ENCODE peak calls at places on chromosomes 2 and 18, in five cellular contexts. One of them, this sample, is unnamed.

GRCh38 chr18:73563345-73563744 is 584.3 kb downstream of the FBXO15 start:
- DNase-seq in GM23338: no peak
- DNase-seq in K562: no peak
- DNase-seq in SK-N-SH: no peak
- DNase-seq in A549: no peak
- DNase-seq in this sample: no peak

GRCh38 chr2:96145028-96145939 is at the start of gene DUSP2:
- DNase-seq in GM23338: peak
- DNase-seq in K562: no peak
- DNase-seq in SK-N-SH: no peak
- DNase-seq in A549: peak
- DNase-seq in this sample: peak

GRCh38 chr2:110806053-110806452 is 73.7 kb downstream of the ACOXL start:
- DNase-seq in GM23338: no peak
- DNase-seq in K562: no peak
- DNase-seq in SK-N-SH: no peak
- DNase-seq in A549: no peak
- DNase-seq in this sample: no peak

GRCh38 chr2:24855703-24856102 is 62.5 kb downstream of the CENPO start:
- DNase-seq in GM23338: no peak
- DNase-seq in K562: no peak
- DNase-seq in SK-N-SH: no peak
- DNase-seq in A549: no peak
- DNase-seq in this sample: no peak

GRCh38 chr2:31067259-31067658 is 71.0 kb downstream of the GALNT14 start:
- DNase-seq in GM23338: no peak
- DNase-seq in K562: peak
- DNase-seq in SK-N-SH: no peak
- DNase-seq in A549: no peak
- DNase-seq in this sample: no peak

GRCh38 chr2:104804148-104804890 is 49.6 kb upstream of the POU3F3 start:
- DNase-seq in GM23338: peak
- DNase-seq in K562: no peak
- DNase-seq in SK-N-SH: peak
- DNase-seq in A549: no peak
- DNase-seq in this sample: no peak

GRCh38 chr2:42268528-42269151 is 92.4 kb downstream of the COX7A2L start:
- DNase-seq in GM23338: no peak
- DNase-seq in K562: no peak
- DNase-seq in SK-N-SH: no peak
- DNase-seq in A549: no peak
- DNase-seq in this sample: no peak

GRCh38 chr2:212539145-212539880 is 711 bp upstream of the ERBB4 start:
- DNase-seq in GM23338: peak
- DNase-seq in K562: peak
- DNase-seq in SK-N-SH: peak
- DNase-seq in A549: no peak
- DNase-seq in this sample: no peak

GRCh38 chr2:1956520-1957289 is 212.4 kb upstream of the PXDN start:
- DNase-seq in GM23338: no peak
- DNase-seq in K562: no peak
- DNase-seq in SK-N-SH: no peak
- DNase-seq in A549: no peak
- DNase-seq in this sample: no peak

GRCh38 chr2:226023383-226023782 is 623.9 kb downstream of the NYAP2 start:
- DNase-seq in GM23338: peak
- DNase-seq in K562: no peak
- DNase-seq in SK-N-SH: peak
- DNase-seq in A549: peak
- DNase-seq in this sample: no peak

GRCh38 chr18:70046207-70046606 is 98.5 kb upstream of the CD226 start:
- DNase-seq in GM23338: no peak
- DNase-seq in K562: no peak
- DNase-seq in SK-N-SH: no peak
- DNase-seq in A549: no peak
- DNase-seq in this sample: no peak

GRCh38 chr18:26470011-26470637 is 78.2 kb downstream of the KCTD1 start:
- DNase-seq in GM23338: no peak
- DNase-seq in K562: no peak
- DNase-seq in SK-N-SH: no peak
- DNase-seq in A549: no peak
- DNase-seq in this sample: no peak

GRCh38 chr18:55093295-55093694 is 134.0 kb upstream of the CCDC68 start:
- DNase-seq in GM23338: no peak
- DNase-seq in K562: no peak
- DNase-seq in SK-N-SH: no peak
- DNase-seq in A549: no peak
- DNase-seq in this sample: no peak

GRCh38 chr2:21972580-21972979 is 848.8 kb downstream of the TDRD15 start:
- DNase-seq in GM23338: peak
- DNase-seq in K562: no peak
- DNase-seq in SK-N-SH: peak
- DNase-seq in A549: no peak
- DNase-seq in this sample: no peak

GRCh38 chr2:205685314-205686230 is 3.3 kb downstream of the NRP2 start:
- DNase-seq in GM23338: peak
- DNase-seq in K562: no peak
- DNase-seq in SK-N-SH: peak
- DNase-seq in A549: peak
- DNase-seq in this sample: no peak

GRCh38 chr2:194721227-194721626 is 935.8 kb upstream of the SLC39A10 start:
- DNase-seq in GM23338: no peak
- DNase-seq in K562: no peak
- DNase-seq in SK-N-SH: no peak
- DNase-seq in A549: no peak
- DNase-seq in this sample: no peak

GRCh38 chr2:236394571-236394970 is 130.4 kb upstream of the ASB18 start:
- DNase-seq in GM23338: no peak
- DNase-seq in K562: no peak
- DNase-seq in SK-N-SH: no peak
- DNase-seq in A549: no peak
- DNase-seq in this sample: no peak

GRCh38 chr2:160221391-160222276 is 21.6 kb upstream of the ITGB6 start:
- DNase-seq in GM23338: no peak
- DNase-seq in K562: no peak
- DNase-seq in SK-N-SH: no peak
- DNase-seq in A549: peak
- DNase-seq in this sample: no peak

GRCh38 chr18:44732604-44733003 is 51.9 kb downstream of the SETBP1 start:
- DNase-seq in GM23338: peak
- DNase-seq in K562: no peak
- DNase-seq in SK-N-SH: no peak
- DNase-seq in A549: no peak
- DNase-seq in this sample: no peak

GRCh38 chr18:11115268-11115667 is 34.1 kb downstream of the PIEZO2 start:
- DNase-seq in GM23338: no peak
- DNase-seq in K562: no peak
- DNase-seq in SK-N-SH: no peak
- DNase-seq in A549: no peak
- DNase-seq in this sample: no peak

GRCh38 chr2:130391872-130392670 is 36.2 kb downstream of the PTPN18 start:
- DNase-seq in GM23338: no peak
- DNase-seq in K562: no peak
- DNase-seq in SK-N-SH: peak
- DNase-seq in A549: no peak
- DNase-seq in this sample: no peak

GRCh38 chr2:121210691-121211090 is 74.3 kb downstream of the TFCP2L1 start:
- DNase-seq in GM23338: no peak
- DNase-seq in K562: peak
- DNase-seq in SK-N-SH: no peak
- DNase-seq in A549: peak
- DNase-seq in this sample: no peak

GRCh38 chr18:79738041-79738461 is 58.4 kb downstream of the CTDP1 start:
- DNase-seq in GM23338: no peak
- DNase-seq in K562: no peak
- DNase-seq in SK-N-SH: no peak
- DNase-seq in A549: no peak
- DNase-seq in this sample: no peak

GRCh38 chr2:196166876-196167275 is 4.5 kb downstream of the STK17B start:
- DNase-seq in GM23338: no peak
- DNase-seq in K562: no peak
- DNase-seq in SK-N-SH: no peak
- DNase-seq in A549: no peak
- DNase-seq in this sample: no peak

GRCh38 chr2:172919732-172920131 is 155.9 kb upstream of the MAP3K20 start:
- DNase-seq in GM23338: no peak
- DNase-seq in K562: no peak
- DNase-seq in SK-N-SH: no peak
- DNase-seq in A549: no peak
- DNase-seq in this sample: no peak

GRCh38 chr18:6875764-6876163 is 146.2 kb downstream of the ARHGAP28 start:
- DNase-seq in GM23338: no peak
- DNase-seq in K562: no peak
- DNase-seq in SK-N-SH: no peak
- DNase-seq in A549: no peak
- DNase-seq in this sample: no peak

GRCh38 chr2:86337235-86338099 is at the start of gene REEP1:
- DNase-seq in GM23338: peak
- DNase-seq in K562: no peak
- DNase-seq in SK-N-SH: peak
- DNase-seq in A549: no peak
- DNase-seq in this sample: peak

DNA sequence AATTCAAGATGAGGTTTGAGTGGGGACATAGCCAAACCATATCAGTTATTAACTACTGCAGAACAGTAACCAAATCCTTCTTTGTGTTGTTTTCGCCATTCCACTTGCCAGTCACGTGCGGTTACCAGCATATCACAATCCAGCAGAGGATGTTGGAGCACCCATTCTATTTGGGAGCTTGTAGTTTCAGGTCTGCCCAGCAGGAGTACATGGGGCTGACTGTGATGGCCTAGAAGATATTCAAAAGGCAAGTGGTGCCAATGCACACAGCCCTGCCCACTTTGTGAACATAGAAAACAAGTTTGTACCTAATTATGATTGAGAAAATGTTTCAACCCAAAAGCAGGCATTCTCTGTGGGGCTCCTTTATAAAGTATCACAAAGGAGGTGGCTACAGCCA is 57.0 kb downstream of the ZNF519 start:
- DNase-seq in GM23338: peak
- DNase-seq in K562: no peak
- DNase-seq in SK-N-SH: no peak
- DNase-seq in A549: no peak
- DNase-seq in this sample: no peak
- TF ChIP-seq REST in GM23338: no peak
- TF ChIP-seq REST in K562: no peak
- TF ChIP-seq REST in SK-N-SH: no peak
- TF ChIP-seq REST in A549: no peak
- TF ChIP-seq REST in this sample: no peak

GRCh38 chr2:168344706-168345105 is 97.3 kb upstream of the STK39 start:
- DNase-seq in GM23338: no peak
- DNase-seq in K562: no peak
- DNase-seq in SK-N-SH: no peak
- DNase-seq in A549: no peak
- DNase-seq in this sample: no peak
- TF ChIP-seq CTCF in GM23338: no peak
- TF ChIP-seq CTCF in K562: no peak
- TF ChIP-seq CTCF in SK-N-SH: no peak
- TF ChIP-seq CTCF in A549: no peak
- TF ChIP-seq CTCF in this sample: no peak

GRCh38 chr2:232349946-232350635 is 28.5 kb upstream of the ALPP start:
- DNase-seq in GM23338: no peak
- DNase-seq in K562: no peak
- DNase-seq in SK-N-SH: no peak
- DNase-seq in A549: no peak
- DNase-seq in this sample: no peak

GRCh38 chr2:232347369-232347768 is 31.2 kb upstream of the ALPP start:
- DNase-seq in GM23338: no peak
- DNase-seq in K562: no peak
- DNase-seq in SK-N-SH: no peak
- DNase-seq in A549: no peak
- DNase-seq in this sample: no peak

GRCh38 chr2:232350804-232351685 is 27.5 kb upstream of the ALPP start:
- DNase-seq in GM23338: peak
- DNase-seq in K562: no peak
- DNase-seq in SK-N-SH: no peak
- DNase-seq in A549: no peak
- DNase-seq in this sample: no peak

GRCh38 chr2:232349546-232349945 is 29.0 kb upstream of the ALPP start:
- DNase-seq in GM23338: no peak
- DNase-seq in K562: no peak
- DNase-seq in SK-N-SH: no peak
- DNase-seq in A549: no peak
- DNase-seq in this sample: no peak

GRCh38 chr2:232348936-232349335 is 29.6 kb upstream of the ALPP start:
- DNase-seq in GM23338: no peak
- DNase-seq in K562: no peak
- DNase-seq in SK-N-SH: no peak
- DNase-seq in A549: peak
- DNase-seq in this sample: no peak
- TF ChIP-seq REST in GM23338: no peak
- TF ChIP-seq REST in K562: no peak
- TF ChIP-seq REST in SK-N-SH: no peak
- TF ChIP-seq REST in A549: no peak
- TF ChIP-seq REST in this sample: no peak

GRCh38 chr2:26316041-26316440 is 29.9 kb upstream of the SELENOI start:
- DNase-seq in GM23338: peak
- DNase-seq in K562: no peak
- DNase-seq in SK-N-SH: peak
- DNase-seq in A549: peak
- DNase-seq in this sample: no peak
- TF ChIP-seq CTCF in GM23338: peak
- TF ChIP-seq CTCF in K562: peak
- TF ChIP-seq CTCF in SK-N-SH: peak
- TF ChIP-seq CTCF in A549: peak
- TF ChIP-seq CTCF in this sample: peak

GRCh38 chr2:37914340-37914739 is 10.7 kb upstream of the RMDN2 start:
- DNase-seq in GM23338: no peak
- DNase-seq in K562: no peak
- DNase-seq in SK-N-SH: no peak
- DNase-seq in A549: no peak
- DNase-seq in this sample: no peak

GRCh38 chr2:37917281-37918228 is 7.5 kb upstream of the RMDN2 start:
- DNase-seq in GM23338: no peak
- DNase-seq in K562: no peak
- DNase-seq in SK-N-SH: no peak
- DNase-seq in A549: no peak
- DNase-seq in this sample: no peak

GRCh38 chr2:37915773-37916172 is 9.3 kb upstream of the RMDN2 start:
- DNase-seq in GM23338: no peak
- DNase-seq in K562: no peak
- DNase-seq in SK-N-SH: no peak
- DNase-seq in A549: no peak
- DNase-seq in this sample: no peak

GRCh38 chr2:37918742-37919186 is 6.3 kb upstream of the RMDN2 start:
- DNase-seq in GM23338: no peak
- DNase-seq in K562: no peak
- DNase-seq in SK-N-SH: no peak
- DNase-seq in A549: no peak
- DNase-seq in this sample: no peak

GRCh38 chr2:37916512-37917082 is 8.5 kb upstream of the RMDN2 start:
- DNase-seq in GM23338: no peak
- DNase-seq in K562: no peak
- DNase-seq in SK-N-SH: no peak
- DNase-seq in A549: peak
- DNase-seq in this sample: no peak
- TF ChIP-seq REST in GM23338: no peak
- TF ChIP-seq REST in K562: no peak
- TF ChIP-seq REST in SK-N-SH: peak
- TF ChIP-seq REST in A549: no peak
- TF ChIP-seq REST in this sample: no peak

GRCh38 chr2:211329421-211329820 is 773.0 kb downstream of the CPS1 start:
- DNase-seq in GM23338: no peak
- DNase-seq in K562: no peak
- DNase-seq in SK-N-SH: no peak
- DNase-seq in A549: no peak
- DNase-seq in this sample: no peak
- TF ChIP-seq CTCF in GM23338: no peak
- TF ChIP-seq CTCF in K562: no peak
- TF ChIP-seq CTCF in SK-N-SH: no peak
- TF ChIP-seq CTCF in A549: no peak
- TF ChIP-seq CTCF in this sample: no peak

This sample was measured in HL-60.